ENCODE peak calls at places on chromosomes 12 and 14, in eight cellular contexts. T, C, Q, Z, K, O, N and H are unnamed samples.

GRCh38 chr12:20731274-20731673 is 36.1 kb downstream of the SLCO1C1 start:
- DNase-seq in N (no peak), C (no peak), O (no peak), Z (no peak), Q (no peak), T (no peak), K (no peak), H (no peak)

GRCh38 chr12:49330032-49330619 is 6.9 kb downstream of the C1QL4 start:
- DNase-seq in K (no peak), C (peak), O (no peak), Z (no peak), T (no peak), Q (no peak), N (no peak), H (no peak)

GRCh38 chr12:13534645-13535398 is 338.3 kb downstream of the EMP1 start:
- DNase-seq in O (peak), N (peak), Z (peak), Q (peak), C (peak), T (peak), K (peak), H (no peak)

GRCh38 chr14:22614240-22614799 is 16.2 kb downstream of the ABHD4 start:
- DNase-seq in N (no peak), Z (peak), Q (no peak), K (peak), O (peak), C (no peak), T (peak), H (no peak)

GRCh38 chr14:22303589-22304195 is 285.3 kb downstream of the DAD1 start:
- DNase-seq in N (no peak), T (peak), C (no peak), O (no peak), K (peak), Z (no peak), Q (no peak), H (no peak)

GRCh38 chr12:70507442-70507841 is 129.8 kb downstream of the PTPRB start:
- DNase-seq in Q (no peak), T (no peak), C (no peak), O (no peak), Z (no peak), N (no peak), K (no peak), H (no peak)

GRCh38 chr14:23066368-23066767 is 9.0 kb upstream of the CDH24 start:
- DNase-seq in T (no peak), N (no peak), K (no peak), C (no peak), Z (no peak), Q (no peak), O (no peak), H (no peak)

GRCh38 chr14:85122690-85123089 is 407.3 kb upstream of the FLRT2 start:
- DNase-seq in K (peak), O (no peak), T (peak), Z (peak), Q (no peak), N (no peak), C (no peak), H (no peak)

GRCh38 chr12:70762000-70762399 is 124.8 kb upstream of the PTPRB start:
- DNase-seq in T (no peak), Z (no peak), N (no peak), K (no peak), O (no peak), Q (no peak), C (no peak), H (no peak)

GRCh38 chr12:124336184-124336437 is 41.2 kb downstream of the RFLNA start:
- DNase-seq in C (no peak), K (no peak), Z (no peak), N (peak), T (no peak), Q (no peak), O (no peak), H (no peak)

GRCh38 chr12:70686299-70686698 is 49.1 kb upstream of the PTPRB start:
- DNase-seq in O (no peak), Z (no peak), K (no peak), C (no peak), T (no peak), N (no peak), Q (no peak), H (no peak)

GRCh38 chr14:50301914-50302313 is 10.1 kb downstream of the L2HGDH start:
- DNase-seq in Q (no peak), T (peak), N (no peak), C (no peak), O (no peak), K (no peak), Z (no peak), H (no peak)

GRCh38 chr12:12804011-12804410 is 9.1 kb upstream of the DDX47 start:
- DNase-seq in K (peak), N (no peak), T (peak), Q (no peak), O (no peak), Z (peak), C (no peak), H (no peak)

GRCh38 chr14:57291692-57292647 is 23.2 kb downstream of the AP5M1 start:
- DNase-seq in K (no peak), C (no peak), Z (no peak), O (no peak), T (no peak), Q (no peak), N (no peak), H (no peak)

GRCh38 chr14:57295261-57295660 is 26.5 kb downstream of the AP5M1 start:
- DNase-seq in N (no peak), T (no peak), Z (no peak), K (no peak), Q (no peak), O (no peak), C (no peak), H (no peak)

GRCh38 chr14:57290753-57291152 is 22.0 kb downstream of the AP5M1 start:
- DNase-seq in C (no peak), N (no peak), K (no peak), Q (no peak), Z (no peak), T (no peak), O (no peak), H (no peak)

GRCh38 chr14:57297852-57298251 is 29.1 kb downstream of the AP5M1 start:
- DNase-seq in T (no peak), N (no peak), Q (peak), O (no peak), C (no peak), K (no peak), Z (no peak), H (no peak)

GRCh38 chr14:57293851-57294837 is 25.4 kb downstream of the AP5M1 start:
- DNase-seq in T (no peak), N (no peak), Q (no peak), Z (no peak), K (no peak), O (no peak), C (no peak), H (no peak)
- TF ChIP-seq CTCF in T (peak), N (peak), Q (peak), Z (peak), K (peak), O (peak), C (no peak), H (peak)

GRCh38 chr14:88189840-88190191 is 133.3 kb downstream of the KCNK10 start:
- DNase-seq in T (no peak), Q (no peak), O (no peak), C (no peak), Z (no peak), K (no peak), N (no peak), H (no peak)

GRCh38 chr14:88185843-88186242 is 137.2 kb downstream of the KCNK10 start:
- DNase-seq in Z (no peak), O (no peak), Q (no peak), N (peak), K (no peak), C (no peak), T (no peak), H (no peak)

GRCh38 chr14:88184956-88185355 is 138.1 kb downstream of the KCNK10 start:
- DNase-seq in Q (no peak), N (no peak), C (no peak), K (no peak), O (no peak), Z (no peak), T (no peak), H (no peak)

GRCh38 chr14:88191605-88192004 is 131.5 kb downstream of the KCNK10 start:
- DNase-seq in Q (no peak), K (no peak), T (no peak), O (no peak), C (no peak), N (no peak), Z (no peak), H (no peak)

DNA sequence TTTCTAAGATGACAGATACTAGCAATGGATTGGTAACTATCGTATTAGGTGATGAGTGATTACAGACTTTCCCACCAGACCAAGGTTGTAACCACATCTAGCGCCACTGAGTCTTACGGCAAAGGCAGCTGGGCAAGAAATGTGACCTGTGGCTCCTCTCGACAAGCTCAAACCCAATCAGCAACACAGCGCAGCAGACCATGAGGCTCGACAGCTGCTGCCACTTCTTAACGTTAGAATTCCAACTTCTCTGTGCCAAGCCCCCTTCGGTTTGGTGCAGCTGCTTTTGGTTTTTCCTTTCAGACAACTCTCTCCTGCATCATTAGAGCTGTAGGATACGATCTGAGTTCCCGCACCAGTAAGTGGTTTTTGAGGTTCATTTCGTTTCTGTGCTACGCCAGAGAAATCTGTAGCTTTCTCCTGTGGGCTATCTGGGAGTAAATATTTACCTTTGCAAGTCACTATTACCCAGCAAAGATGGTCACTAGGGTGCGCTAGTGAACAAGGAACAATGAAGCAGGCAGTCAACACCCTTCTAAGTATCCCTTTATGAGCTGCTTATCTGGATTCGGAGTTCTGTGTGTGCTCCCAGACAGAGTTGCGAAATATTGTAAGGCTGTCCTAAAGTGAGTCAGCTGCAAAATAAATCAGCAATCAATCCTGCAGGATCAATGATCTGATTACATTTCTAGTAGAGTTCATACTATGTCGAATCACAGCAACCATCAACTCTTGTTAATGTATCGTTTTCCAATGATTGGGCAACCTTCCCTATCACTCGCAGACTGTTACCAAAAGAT is 133.8 kb downstream of the KCNK10 start:
- DNase-seq in C (peak), Q (peak), N (no peak), T (peak), Z (peak), O (peak), K (peak), H (no peak)
- TF ChIP-seq CTCF in C (peak), Q (peak), N (peak), T (peak), Z (peak), O (peak), K (peak), H (peak)

GRCh38 chr14:53668861-53669260 is 287.8 kb downstream of the BMP4 start:
- DNase-seq in C (no peak), T (no peak), O (no peak), N (no peak), K (peak), Z (no peak), Q (no peak), H (no peak)

DNA sequence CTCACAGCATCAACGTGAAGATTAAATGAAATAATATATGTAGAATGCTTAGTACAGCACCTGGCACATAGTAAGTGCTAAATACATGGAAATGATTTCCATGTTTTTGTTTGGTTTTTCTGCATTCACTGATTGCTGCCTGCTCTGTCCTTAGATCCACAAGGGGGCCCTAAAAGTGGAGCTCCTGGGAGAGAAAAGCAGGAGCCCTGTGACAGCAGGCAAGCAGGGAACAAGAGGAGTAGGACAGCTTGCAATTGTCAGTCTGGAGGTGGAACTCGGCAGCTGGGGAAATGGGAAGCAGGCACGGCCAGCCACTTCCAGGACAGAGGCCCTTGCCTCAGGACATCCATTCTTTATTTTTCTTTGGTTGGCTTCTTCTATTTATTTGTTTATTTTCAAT is 292.9 kb downstream of the BMP4 start:
- DNase-seq in T (peak), K (peak), N (no peak), C (peak), O (no peak), Z (peak), Q (peak), H (no peak)
- TF ChIP-seq CTCF in T (peak), K (no peak), N (no peak), C (no peak), O (no peak), Z (peak), Q (peak), H (peak)

GRCh38 chr12:25839470-25839869 is 119.0 kb upstream of the RASSF8 start:
- DNase-seq in T (peak), O (no peak), Q (no peak), N (no peak), C (no peak), K (peak), Z (no peak), H (no peak)

GRCh38 chr12:25840678-25841077 is 117.8 kb upstream of the RASSF8 start:
- DNase-seq in Z (peak), Q (no peak), N (no peak), O (no peak), K (peak), T (no peak), C (no peak), H (no peak)

GRCh38 chr12:25833657-25834056 is 124.8 kb upstream of the RASSF8 start:
- DNase-seq in T (no peak), K (no peak), Z (no peak), Q (no peak), O (no peak), N (no peak), C (no peak), H (no peak)

GRCh38 chr12:25835385-25835784 is 123.1 kb upstream of the RASSF8 start:
- DNase-seq in O (no peak), T (no peak), Q (no peak), C (no peak), Z (no peak), N (no peak), K (no peak), H (no peak)

GRCh38 chr12:25838007-25838406 is 120.5 kb upstream of the RASSF8 start:
- DNase-seq in Z (no peak), Q (no peak), O (no peak), N (no peak), K (no peak), T (no peak), C (no peak), H (no peak)
- TF ChIP-seq CTCF in Z (no peak), Q (no peak), O (no peak), N (no peak), K (no peak), T (no peak), C (no peak), H (no peak)

GRCh38 chr12:62803756-62804155 is 131.2 kb downstream of the PPM1H start:
- DNase-seq in Q (no peak), Z (no peak), C (no peak), N (no peak), T (no peak), O (no peak), K (no peak), H (no peak)

GRCh38 chr12:62806893-62807292 is 128.1 kb downstream of the PPM1H start:
- DNase-seq in Q (no peak), N (no peak), Z (no peak), T (no peak), C (no peak), O (no peak), K (no peak), H (no peak)

GRCh38 chr12:62813031-62813829 is 121.7 kb downstream of the PPM1H start:
- DNase-seq in C (peak), O (peak), N (peak), T (peak), Q (peak), K (peak), Z (peak), H (no peak)

GRCh38 chr12:62805517-62805916 is 129.4 kb downstream of the PPM1H start:
- DNase-seq in Q (no peak), K (no peak), N (no peak), T (no peak), Z (no peak), C (no peak), O (no peak), H (no peak)

GRCh38 chr12:62808166-62808879 is 126.6 kb downstream of the PPM1H start:
- DNase-seq in O (no peak), Q (no peak), C (no peak), Z (no peak), N (no peak), T (no peak), K (no peak), H (no peak)
- TF ChIP-seq CTCF in O (no peak), Q (no peak), C (no peak), Z (no peak), N (no peak), T (no peak), K (no peak), H (peak)

DNA sequence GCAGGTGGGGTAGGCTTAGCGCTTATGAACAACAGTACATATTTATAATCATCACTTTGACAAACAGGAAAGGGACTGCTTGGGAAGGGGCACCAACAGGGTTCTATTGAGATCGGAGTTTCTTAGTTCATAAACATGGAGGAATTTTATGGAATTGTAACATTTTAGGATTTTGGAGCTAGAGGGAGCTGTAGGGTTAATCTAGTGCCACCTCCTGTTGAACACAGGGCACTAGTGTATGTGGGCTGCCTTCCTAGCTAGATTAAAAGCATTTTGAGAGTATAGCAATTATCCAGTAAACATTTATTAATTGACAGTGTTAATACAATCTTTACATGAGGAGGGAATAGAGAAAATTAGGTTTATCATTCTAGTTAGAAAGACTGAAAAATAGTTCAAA is 23.1 kb upstream of the TBC1D30 start:
- DNase-seq in K (peak), Q (no peak), Z (no peak), C (no peak), N (no peak), O (no peak), T (no peak), H (no peak)
- TF ChIP-seq CTCF in K (no peak), Q (no peak), Z (no peak), C (no peak), N (no peak), O (no peak), T (peak), H (peak)

GRCh38 chr12:14573118-14573517 is 5.4 kb upstream of the PLBD1 start:
- DNase-seq in Z (no peak), K (no peak), N (no peak), Q (peak), T (no peak), O (no peak), C (no peak), H (no peak)

GRCh38 chr12:14575585-14575984 is 7.9 kb upstream of the PLBD1 start:
- DNase-seq in T (no peak), C (no peak), O (no peak), K (no peak), Z (no peak), N (no peak), Q (no peak), H (no peak)

GRCh38 chr12:14571779-14572178 is 4.1 kb upstream of the PLBD1 start:
- DNase-seq in Q (no peak), C (no peak), N (no peak), K (no peak), O (no peak), T (no peak), Z (no peak), H (no peak)

GRCh38 chr12:14570231-14570630 is 2.5 kb upstream of the PLBD1 start:
- DNase-seq in Q (no peak), T (no peak), Z (no peak), N (no peak), C (no peak), K (no peak), O (no peak), H (no peak)

DNA sequence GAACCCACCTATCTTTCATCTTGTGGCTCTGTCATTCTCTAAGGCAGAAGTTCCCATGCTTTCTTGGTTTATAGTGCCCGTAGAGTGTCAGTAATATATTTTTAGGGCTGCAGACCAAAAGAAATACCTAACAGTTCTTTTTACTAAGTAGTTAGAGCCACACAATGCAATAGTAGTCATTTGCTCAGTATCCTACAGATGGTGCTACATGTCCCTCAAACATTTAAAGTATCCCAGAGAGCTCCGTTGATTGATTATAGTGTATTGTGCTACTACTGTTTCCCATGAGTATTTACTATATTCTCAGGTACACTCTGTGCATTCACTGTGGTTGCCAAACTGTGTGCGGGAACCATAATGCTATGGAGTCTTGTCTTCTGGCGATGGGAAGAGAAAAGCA is 4.7 kb upstream of the PLBD1 start:
- DNase-seq in Q (no peak), T (no peak), O (no peak), Z (no peak), N (no peak), K (no peak), C (no peak), H (no peak)
- TF ChIP-seq CTCF in Q (no peak), T (peak), O (no peak), Z (no peak), N (no peak), K (no peak), C (no peak), H (no peak)